ENCODE peak calls at places on chromosomes 5 and 9, in ten cellular contexts. Q is osteoblast, D is pancreas, Y is astrocyte, U is hepatocyte, V is left ventricle myocardium inferior, C is colonic mucosa, R is adrenal gland, K is upper lobe of left lung, H is gastrocnemius medialis. O is an unnamed sample. For H3K27me3, the result is how much of the 10 kb centered on the place peaks cover.

GRCh38 chr9:113623851-113624485 is 160.4 kb downstream of the RGS3 start:
- DNase-seq in Q (no peak), D (peak), Y (no peak), U (no peak), V (no peak), C (no peak), R (peak), K (no peak), H (no peak), O (no peak)

GRCh38 chr9:88605500-88606172 is 70.7 kb downstream of the NXNL2 start:
- DNase-seq in Q (no peak), D (no peak), Y (peak), U (no peak), V (no peak), C (no peak), R (no peak), K (no peak), H (no peak), O (no peak)

GRCh38 chr5:81650992-81651391 is 99.9 kb downstream of the SSBP2 start:
- DNase-seq in Q (no peak), D (no peak), Y (no peak), U (no peak), V (no peak), C (no peak), R (no peak), K (no peak), H (no peak), O (no peak)

GRCh38 chr9:104826911-104827310 is 63.0 kb downstream of the NIPSNAP3B start:
- DNase-seq in Q (no peak), D (no peak), Y (no peak), U (no peak), V (no peak), C (no peak), R (no peak), K (no peak), H (peak), O (no peak)

GRCh38 chr5:129459485-129460120 is 495 bp upstream of the ADAMTS19 start:
- DNase-seq in Q (peak), D (peak), Y (peak), U (peak), V (peak), C (peak), R (peak), K (peak), H (no peak), O (no peak)

GRCh38 chr5:23139338-23140171 is 286.4 kb upstream of the CDH12 start:
- DNase-seq in Q (no peak), D (no peak), Y (no peak), U (peak), V (no peak), C (no peak), R (no peak), K (no peak), H (no peak), O (peak)

GRCh38 chr5:42491699-42492098 is 68.5 kb downstream of the GHR start:
- DNase-seq in Q (no peak), D (no peak), Y (peak), U (no peak), V (no peak), C (no peak), R (peak), K (no peak), H (no peak), O (no peak)

GRCh38 chr5:135455876-135456237 is 3.7 kb upstream of the TIFAB start:
- DNase-seq in Q (no peak), D (no peak), Y (no peak), U (no peak), V (no peak), C (no peak), R (no peak), K (no peak), H (no peak), O (no peak)

GRCh38 chr9:134781895-134782294 is 98.7 kb upstream of the FCN2 start:
- DNase-seq in Q (no peak), D (no peak), Y (no peak), U (no peak), V (no peak), C (no peak), R (no peak), K (no peak), H (no peak), O (no peak)

GRCh38 chr5:88142801-88143692 is 125.6 kb downstream of the TMEM161B start:
- DNase-seq in Q (no peak), D (no peak), Y (peak), U (no peak), V (no peak), C (no peak), R (peak), K (no peak), H (peak), O (no peak)

GRCh38 chr5:95519151-95519550 is 35.6 kb downstream of the SKIC3 start:
- DNase-seq in Q (no peak), D (no peak), Y (no peak), U (no peak), V (no peak), C (no peak), R (no peak), K (no peak), H (no peak), O (no peak)

GRCh38 chr9:123926986-123927385 is 2.9 kb downstream of the DENND1A start:
- DNase-seq in Q (no peak), D (no peak), Y (no peak), U (no peak), V (no peak), C (no peak), R (no peak), K (no peak), H (no peak), O (no peak)

GRCh38 chr5:9932770-9933169 is 302.6 kb upstream of the TAS2R1 start:
- DNase-seq in Q (no peak), D (no peak), Y (peak), U (no peak), V (no peak), C (no peak), R (no peak), K (no peak), H (no peak), O (peak)

GRCh38 chr5:180136661-180137381 is 65.3 kb upstream of the RNF130 start:
- DNase-seq in Q (peak), D (peak), Y (no peak), U (no peak), V (no peak), C (peak), R (no peak), K (peak), H (no peak), O (no peak)

GRCh38 chr9:90925581-90926257 is 124.1 kb downstream of the SYK start:
- DNase-seq in Q (peak), D (no peak), Y (peak), U (peak), V (no peak), C (no peak), R (no peak), K (no peak), H (no peak), O (peak)

GRCh38 chr5:52844885-52845284 is 57.2 kb downstream of the ITGA1 start:
- DNase-seq in Q (no peak), D (no peak), Y (peak), U (no peak), V (no peak), C (no peak), R (no peak), K (no peak), H (no peak), O (no peak)

GRCh38 chr5:62144395-62145022 is 161.5 kb upstream of the KIF2A start:
- DNase-seq in Q (no peak), D (no peak), Y (peak), U (no peak), V (no peak), C (no peak), R (no peak), K (no peak), H (no peak), O (peak)

GRCh38 chr5:61964199-61964598 is 341.8 kb upstream of the KIF2A start:
- DNase-seq in Q (no peak), D (no peak), Y (peak), U (no peak), V (no peak), C (no peak), R (no peak), K (no peak), H (no peak), O (peak)

GRCh38 chr5:83589786-83590185 is 118.2 kb downstream of the VCAN start:
- DNase-seq in Q (no peak), D (no peak), Y (no peak), U (no peak), V (no peak), C (no peak), R (no peak), K (no peak), H (no peak), O (peak)

GRCh38 chr9:121440265-121440664 is 59.4 kb downstream of the GGTA1 start:
- DNase-seq in Q (no peak), D (no peak), Y (no peak), U (peak), V (no peak), C (no peak), R (no peak), K (no peak), H (no peak), O (peak)

GRCh38 chr5:159409801-159410200 is 79.5 kb upstream of the IL12B start:
- DNase-seq in Q (no peak), D (no peak), Y (no peak), U (no peak), V (no peak), C (no peak), R (no peak), K (no peak), H (no peak), O (no peak)

GRCh38 chr5:126808619-126809018 is 31.7 kb downstream of the LMNB1 start:
- DNase-seq in Q (no peak), D (no peak), Y (no peak), U (peak), V (no peak), C (no peak), R (no peak), K (no peak), H (no peak), O (peak)
- H3K4me3 ChIP-seq in Q (no peak), D (no peak), Y (no peak), U (no peak), V (no peak), C (no peak), R (no peak), K (no peak), H (no peak), O (no peak)

GRCh38 chr9:19122490-19123042 is 4.7 kb downstream of the PLIN2 start:
- DNase-seq in Q (no peak), D (no peak), Y (no peak), U (no peak), V (no peak), C (no peak), R (no peak), K (no peak), H (no peak), O (no peak)
- TF ChIP-seq CTCF in Q (peak), D (no peak), Y (no peak), U (no peak), V (no peak), C (no peak), R (no peak), K (no peak), H (peak), O (no peak)

DNA sequence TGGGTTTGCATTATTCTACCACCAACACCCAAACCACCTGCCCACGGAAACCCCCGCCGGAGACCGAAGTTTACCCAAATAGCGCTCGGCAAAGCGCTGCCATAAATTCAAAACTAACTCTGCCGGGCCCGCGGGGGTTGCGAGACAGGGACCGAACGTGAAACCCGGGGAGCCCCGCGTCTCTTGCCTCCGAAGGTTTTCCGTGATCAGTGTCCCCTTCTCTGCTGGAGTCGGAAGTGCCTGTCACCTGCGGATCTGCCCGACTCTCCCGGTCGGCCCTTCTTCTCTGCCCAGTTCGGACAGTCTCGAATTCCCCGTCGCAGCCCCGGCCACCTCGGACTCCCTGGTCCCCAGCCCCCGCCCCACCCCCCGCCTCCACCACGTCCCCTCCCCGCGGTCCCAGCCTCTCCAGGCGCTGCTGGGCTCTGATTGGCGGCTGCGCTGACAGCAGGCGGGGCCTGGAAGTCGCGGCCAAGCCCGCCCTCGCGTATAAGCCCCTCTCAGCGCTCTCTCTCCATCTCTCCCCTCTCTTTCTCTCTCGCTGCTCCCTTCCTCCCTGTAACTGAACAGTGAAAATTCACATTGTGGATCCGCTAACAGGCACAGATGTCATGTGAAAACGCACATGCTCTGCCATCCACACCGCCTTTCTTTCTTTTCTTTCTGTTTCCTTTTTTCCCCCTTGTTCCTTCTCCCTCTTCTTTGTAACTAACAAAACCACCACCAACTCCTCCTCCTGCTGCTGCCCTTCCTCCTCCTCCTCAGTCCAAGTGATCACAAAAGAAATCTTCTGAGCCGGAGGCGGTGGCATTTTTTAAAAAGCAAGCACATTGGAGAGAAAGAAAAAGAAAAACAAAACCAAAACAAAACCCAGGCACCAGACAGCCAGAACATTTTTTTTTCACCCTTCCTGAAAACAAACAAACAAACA is at the start of gene RORB:
- DNase-seq in Q (peak), D (peak), Y (peak), U (peak), V (peak), C (peak), R (peak), K (peak), H (peak), O (peak)
- H3K27me3 ChIP-seq in Q (under half), D (under half), Y (under half), U (half or more), V (half or more), C (under half), R (under half), K (under half), H (under half), O (under half)

GRCh38 chr5:154058055-154059038 is 19.6 kb downstream of the MFAP3 start:
- DNase-seq in Q (peak), D (no peak), Y (peak), U (no peak), V (no peak), C (no peak), R (no peak), K (no peak), H (no peak), O (peak)
- H3K4me3 ChIP-seq in Q (no peak), D (no peak), Y (no peak), U (no peak), V (no peak), C (no peak), R (no peak), K (no peak), H (no peak), O (no peak)

O was measured in bronchial epithelial cell.